ENCODE peak calls at places on chromosomes 16 and 17, in four cellular contexts. J is GM12878, N is HepG2, X is H1. R is an unnamed sample. For H3K27me3, the result is how much of the 10 kb centered on the place peaks cover.

GRCh38 chr17:65095465-65095864 is 38.9 kb upstream of the GNA13 start:
- DNase-seq in J (no peak), N (no peak), X (no peak), R (no peak)

GRCh38 chr17:76553163-76553908 is 13.5 kb downstream of the PRCD start:
- DNase-seq in J (no peak), N (no peak), X (no peak), R (no peak)

GRCh38 chr17:4796550-4796915 is 569 bp downstream of the PSMB6 start:
- DNase-seq in J (no peak), N (peak), X (peak), R (no peak)

GRCh38 chr16:49116873-49117272 is 164.8 kb downstream of the CBLN1 start:
- DNase-seq in J (no peak), N (no peak), X (no peak), R (no peak)

GRCh38 chr16:24838554-24839266 is 7.1 kb upstream of the SLC5A11 start:
- DNase-seq in J (no peak), N (peak), X (no peak), R (no peak)

GRCh38 chr17:28478940-28479615 is 5.6 kb downstream of the SLC13A2 start:
- DNase-seq in J (no peak), N (no peak), X (no peak), R (no peak)

GRCh38 chr16:58644765-58645487 is 15.3 kb upstream of the CNOT1 start:
- DNase-seq in J (no peak), N (no peak), X (no peak), R (no peak)

GRCh38 chr17:36824678-36825091 is 112.6 kb upstream of the LHX1 start:
- DNase-seq in J (no peak), N (no peak), X (no peak), R (no peak)

GRCh38 chr17:67110619-67111018 is 66.3 kb downstream of the CACNG1 start:
- DNase-seq in J (no peak), N (no peak), X (no peak), R (no peak)

GRCh38 chr16:53761967-53762726 is 58.2 kb downstream of the FTO start:
- DNase-seq in J (no peak), N (peak), X (no peak), R (no peak)

GRCh38 chr16:67923414-67924127 is 8.1 kb downstream of the CTRL start:
- DNase-seq in J (no peak), N (no peak), X (no peak), R (no peak)

DNA sequence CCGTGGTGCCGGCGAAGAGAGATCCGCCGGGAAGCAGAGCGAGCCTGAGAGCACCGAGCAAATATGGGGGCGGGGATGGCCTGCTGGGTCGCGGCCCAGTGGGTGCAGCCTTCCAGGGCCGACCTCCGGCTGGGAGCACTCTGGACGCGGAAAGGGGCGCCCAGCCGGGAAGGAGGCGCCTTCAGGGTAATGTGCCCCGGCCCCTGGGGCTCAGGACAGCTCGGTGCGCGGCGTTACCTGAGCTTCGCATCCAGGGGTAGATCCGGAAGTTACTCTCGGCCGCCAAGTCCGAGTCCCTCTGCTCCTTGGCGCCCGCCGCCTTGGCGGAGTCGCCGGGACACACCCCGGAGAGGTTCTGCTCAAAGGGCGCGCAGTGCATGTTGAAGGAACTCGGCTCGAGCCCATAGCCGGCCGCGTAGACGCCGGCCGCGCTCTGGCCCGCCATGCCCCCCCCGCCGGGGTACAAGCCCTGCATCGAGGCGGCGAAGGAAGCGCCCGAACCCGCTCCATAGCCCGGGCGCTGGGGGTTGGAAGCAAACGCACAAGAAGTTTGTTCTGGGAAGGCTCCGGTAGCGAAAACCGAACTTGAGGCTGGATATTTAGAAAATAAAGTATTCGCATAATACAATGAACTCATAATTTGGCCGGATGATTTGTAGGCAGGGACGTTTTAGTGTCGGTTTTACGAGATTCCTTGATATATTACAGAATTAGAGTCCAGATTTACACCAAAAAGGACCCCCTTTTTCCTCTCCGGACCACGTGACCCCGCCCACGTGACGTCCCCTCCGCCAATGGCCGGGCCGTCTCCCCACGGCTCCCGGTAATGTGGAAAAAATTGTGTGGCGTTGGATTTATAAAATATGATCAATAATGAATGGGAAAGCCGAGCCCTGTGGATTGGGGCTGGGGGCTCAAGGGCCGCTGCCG is at the start of gene HOXB7:
- DNase-seq in J (no peak), N (no peak), X (no peak), R (no peak)
- H3K27me3 ChIP-seq in J (under half), N (under half), X (half or more), R (half or more)

GRCh38 chr17:20284018-20284417 is 183.3 kb downstream of the LGALS9B start:
- DNase-seq in J (no peak), N (no peak), X (no peak), R (no peak)

GRCh38 chr17:20280832-20281231 is 186.5 kb downstream of the LGALS9B start:
- DNase-seq in J (no peak), N (no peak), X (no peak), R (no peak)

GRCh38 chr17:20280051-20280450 is 187.3 kb downstream of the LGALS9B start:
- DNase-seq in J (no peak), N (no peak), X (no peak), R (no peak)

GRCh38 chr17:20282526-20283308 is 184.6 kb downstream of the LGALS9B start:
- DNase-seq in J (no peak), N (no peak), X (no peak), R (no peak)

GRCh38 chr17:20281860-20282259 is 185.5 kb downstream of the LGALS9B start:
- DNase-seq in J (no peak), N (no peak), X (no peak), R (no peak)
- TF ChIP-seq SUZ12 in J (no peak), N (no peak), X (no peak), R (no peak)

DNA sequence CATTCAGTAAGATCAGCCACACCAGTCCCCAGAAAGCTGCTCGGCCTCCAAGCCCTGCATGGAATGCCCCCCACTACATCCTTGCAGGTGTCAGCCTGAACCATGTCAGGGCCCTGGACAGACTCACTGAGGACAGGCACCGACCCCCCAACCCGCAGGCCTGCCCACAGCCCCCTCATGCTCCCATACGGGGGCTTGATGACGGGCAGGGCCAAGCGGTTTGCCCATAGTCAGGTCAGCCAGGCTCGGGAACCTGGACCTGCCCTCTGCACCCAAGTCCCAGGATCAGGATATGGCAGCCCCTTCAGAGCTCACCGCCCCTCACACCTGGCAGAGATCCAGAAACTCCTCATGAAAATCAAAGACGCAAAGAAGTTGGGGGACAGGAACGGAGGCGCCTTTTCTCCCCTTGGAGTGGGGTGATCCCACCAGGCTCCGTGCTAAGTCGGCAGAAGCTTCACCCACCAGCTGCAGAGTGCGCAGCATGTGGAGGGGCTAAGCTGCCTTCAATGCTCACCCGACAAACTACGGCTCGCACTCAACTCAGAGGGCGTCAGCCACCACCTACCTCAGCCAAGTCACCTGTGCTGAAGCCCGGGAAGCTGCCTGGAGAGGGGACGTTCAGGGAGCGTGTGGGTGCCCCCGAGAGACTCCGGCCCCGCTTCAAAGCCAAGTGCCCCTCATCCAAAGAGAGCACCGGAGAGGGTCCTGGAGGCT is 26.5 kb downstream of the GNPTG start:
- DNase-seq in J (no peak), N (no peak), X (no peak), R (no peak)
- H3K4me3 ChIP-seq in J (peak), N (peak), X (peak), R (peak)

GRCh38 chr17:48596000-48596734 is 2.6 kb upstream of the HOXB5 start:
- DNase-seq in J (no peak), N (no peak), X (no peak), R (no peak)

GRCh38 chr17:48596735-48597491 is 3.3 kb upstream of the HOXB5 start:
- DNase-seq in J (no peak), N (no peak), X (no peak), R (no peak)

GRCh38 chr17:48597775-48598631 is 4.4 kb upstream of the HOXB5 start:
- DNase-seq in J (no peak), N (no peak), X (no peak), R (no peak)

GRCh38 chr17:48598727-48599126 is 5.1 kb upstream of the HOXB5 start:
- DNase-seq in J (no peak), N (no peak), X (no peak), R (no peak)

GRCh38 chr17:48597492-48597774 is 3.9 kb upstream of the HOXB5 start:
- DNase-seq in J (no peak), N (no peak), X (no peak), R (no peak)
- H3K27me3 ChIP-seq in J (under half), N (half or more), X (half or more), R (half or more)

GRCh38 chr16:85598141-85598540 is 15.0 kb upstream of the GSE1 start:
- DNase-seq in J (no peak), N (no peak), X (no peak), R (no peak)

GRCh38 chr16:85594621-85595298 is 18.4 kb upstream of the GSE1 start:
- DNase-seq in J (no peak), N (no peak), X (no peak), R (no peak)

GRCh38 chr16:85595299-85595661 is 17.8 kb upstream of the GSE1 start:
- DNase-seq in J (no peak), N (no peak), X (no peak), R (no peak)

GRCh38 chr16:85593503-85594195 is 19.5 kb upstream of the GSE1 start:
- DNase-seq in J (no peak), N (no peak), X (no peak), R (no peak)

GRCh38 chr16:85595812-85596495 is 17.2 kb upstream of the GSE1 start:
- DNase-seq in J (no peak), N (no peak), X (no peak), R (no peak)
- TF ChIP-seq SUZ12 in J (no peak), N (no peak), X (no peak), R (no peak)

GRCh38 chr17:57415737-57416354 is 159.5 kb downstream of the MSI2 start:
- DNase-seq in J (no peak), N (no peak), X (no peak), R (no peak)
- H3K4me3 ChIP-seq in J (no peak), N (no peak), X (no peak), R (no peak)

R was measured in NT2/D1.